ENCODE peak calls at places on chromosomes 13 and 19, in seven cellular contexts. K, F, Q, L, M, Y and E are unnamed samples.

GRCh38 chr13:48040059-48040458 is 2.5 kb downstream of the NUDT15 start:
- DNase-seq in M (no peak), L (no peak), Y (no peak), Q (no peak), F (no peak), K (no peak), E (no peak)

GRCh38 chr13:98710521-98710920 is 42.0 kb downstream of the SLC15A1 start:
- DNase-seq in F (no peak), K (no peak), Q (no peak), L (no peak), M (no peak), Y (no peak), E (no peak)

GRCh38 chr13:89832827-89833226 is 1514.7 kb upstream of the MIR17HG start:
- DNase-seq in L (no peak), Y (no peak), M (no peak), K (no peak), F (no peak), Q (peak; percentile 4), E (no peak)

GRCh38 chr19:34662919-34663318 is 14.0 kb downstream of the SCGB2B2 start:
- DNase-seq in K (peak; percentile 6), M (no peak), Q (peak; percentile 90), F (peak; percentile 41), Y (no peak), L (no peak), E (peak; percentile 17)

GRCh38 chr19:5519076-5519475 is 48.7 kb downstream of the TINCR start:
- DNase-seq in F (no peak), M (no peak), L (no peak), Q (no peak), K (no peak), Y (no peak), E (no peak)

GRCh38 chr19:12828494-12828893 is 5.9 kb downstream of the RTBDN start:
- DNase-seq in K (peak; percentile 29), Y (no peak), M (no peak), L (no peak), F (no peak), Q (peak; percentile 92), E (peak; percentile 13)

GRCh38 chr13:102878491-102878890 is 32.7 kb downstream of the ERCC5 start:
- DNase-seq in M (peak; percentile 30), Q (peak; percentile 18), Y (no peak), K (peak; percentile 87), F (no peak), L (no peak), E (no peak)

GRCh38 chr19:355134-355533 is 10.5 kb upstream of the MIER2 start:
- DNase-seq in Y (no peak), Q (no peak), F (no peak), K (no peak), L (no peak), M (no peak), E (no peak)

GRCh38 chr13:68927387-68928026 is 1180.1 kb upstream of the ATXN8OS start:
- DNase-seq in L (no peak), K (no peak), Q (peak; percentile 86), Y (no peak), M (no peak), F (peak; percentile 33), E (no peak)

GRCh38 chr13:77874406-77874805 is 44.2 kb downstream of the EDNRB start:
- DNase-seq in L (no peak), Y (no peak), F (no peak), M (peak; percentile 33), Q (no peak), K (peak; percentile 65), E (peak; percentile 43)

GRCh38 chr13:21837841-21838551 is 167.1 kb downstream of the FGF9 start:
- DNase-seq in K (no peak), Y (no peak), M (no peak), F (no peak), L (no peak), Q (peak; percentile 57), E (peak; percentile 68)

GRCh38 chr19:37594982-37595382 is 306 bp downstream of the ZNF540 start:
- DNase-seq in M (peak; percentile 2), F (no peak), Y (peak; percentile 83), K (no peak), Q (no peak), L (peak; percentile 64), E (no peak)

GRCh38 chr19:45097776-45098520 is 5.0 kb downstream of the PPP1R37 start:
- DNase-seq in Q (no peak), F (no peak), K (peak; percentile 92), L (no peak), Y (no peak), M (peak; percentile 82), E (peak; percentile 96)

GRCh38 chr13:92640936-92641335 is 585.7 kb upstream of the GPC6 start:
- DNase-seq in F (no peak), Y (no peak), Q (no peak), M (no peak), L (no peak), K (no peak), E (no peak)

GRCh38 chr13:29583073-29583785 is 12.3 kb downstream of the SLC7A1 start:
- DNase-seq in F (no peak), K (no peak), L (no peak), Q (no peak), M (no peak), Y (no peak), E (peak; percentile 34)

GRCh38 chr13:34334984-34335661 is 517.2 kb downstream of the RFC3 start:
- DNase-seq in M (no peak), Q (no peak), Y (no peak), L (no peak), F (no peak), K (no peak), E (no peak)

GRCh38 chr13:34750078-34750703 is 191.9 kb upstream of the NBEA start:
- DNase-seq in K (peak; percentile 55), M (no peak), Y (no peak), F (no peak), L (peak; percentile 26), Q (peak; percentile 68), E (no peak)

GRCh38 chr19:30968210-30968609 is 381.0 kb downstream of the TSHZ3 start:
- DNase-seq in Q (peak; percentile 32), M (no peak), L (no peak), F (no peak), Y (no peak), K (no peak), E (no peak)
- H3K4me3 ChIP-seq in Q (no peak overlapping the region), M (no peak overlapping the region), L (no peak overlapping the region), F (no peak overlapping the region), Y (no peak overlapping the region), K (no peak overlapping the region), E (no peak overlapping the region)

GRCh38 chr19:39846176-39846677 is at the start of gene FBL:
- DNase-seq in F (peak; percentile 69), L (peak; percentile 99), Y (peak; percentile 100), Q (peak; percentile 94), K (peak; percentile 93), M (peak; percentile 75), E (peak; percentile 90)

GRCh38 chr19:39843919-39844793 is 2.0 kb downstream of the FBL start:
- DNase-seq in K (peak; percentile 73), M (peak; percentile 15), Q (peak; percentile 68), L (no peak), Y (no peak), F (no peak), E (peak; percentile 65)

GRCh38 chr19:39845172-39845571 is 1.0 kb downstream of the FBL start:
- DNase-seq in Q (no peak), K (no peak), Y (no peak), F (no peak), M (no peak), L (no peak), E (no peak)

GRCh38 chr19:39846678-39847486 is 703 bp upstream of the FBL start:
- DNase-seq in Y (no peak), Q (peak; percentile 48), L (no peak), M (no peak), K (no peak), F (no peak), E (no peak)

GRCh38 chr19:39845621-39846175 is 481 bp downstream of the FBL start:
- DNase-seq in L (no peak), K (no peak), F (no peak), Q (peak; percentile 62), M (no peak), Y (no peak), E (no peak)
- TF ChIP-seq CTCF in L (peak; percentile 9), K (peak; percentile 15), F (peak; percentile 15), Q (peak; percentile 6), M (peak; percentile 31), Y (no peak), E (no peak)

GRCh38 chr19:43748685-43749084 is 6.1 kb downstream of the SMG9 start:
- DNase-seq in Q (no peak), M (no peak), F (no peak), L (no peak), Y (no peak), K (no peak), E (no peak)
- H3K4me3 ChIP-seq in Q (no peak overlapping the region), M (no peak overlapping the region), F (no peak overlapping the region), L (no peak overlapping the region), Y (no peak overlapping the region), K (no peak overlapping the region), E (no peak overlapping the region)

GRCh38 chr19:20558011-20558410 is 7.6 kb downstream of the ZNF737 start:
- DNase-seq in Y (no peak), L (peak; percentile 18), M (no peak), F (no peak), Q (peak; percentile 66), K (no peak), E (no peak)
- TF ChIP-seq CTCF in Y (no peak), L (peak; percentile 35), M (no peak), F (no peak), Q (peak; percentile 74), K (no peak), E (no peak)

GRCh38 chr19:9945319-9945966 is 9.1 kb upstream of the OLFM2 start:
- DNase-seq in F (no peak), K (peak; percentile 98), M (peak; percentile 97), Y (no peak), Q (peak; percentile 56), L (peak; percentile 86), E (peak; percentile 99)
- H3K4me3 ChIP-seq in F (no peak overlapping the region), K (no peak overlapping the region), M (peak overlapping the region; percentile 47), Y (no peak overlapping the region), Q (no peak overlapping the region), L (no peak overlapping the region), E (no peak overlapping the region)

GRCh38 chr13:41554626-41555386 is 97.5 kb downstream of the RGCC start:
- DNase-seq in M (no peak), Q (no peak), L (no peak), K (no peak), F (no peak), Y (no peak), E (no peak)
- TF ChIP-seq CTCF in M (no peak), Q (no peak), L (no peak), K (no peak), F (no peak), Y (no peak), E (no peak)